ENCODE peak calls at places on chromosomes 11 and 22, in six cellular contexts. R, O, M, S, T and V are unnamed samples.

GRCh38 chr22:45008853-45009751 is 703 bp downstream of the PHF21B start:
- DNase-seq in R (no peak), S (no peak), M (no peak), O (no peak), T (peak), V (peak)

GRCh38 chr11:37504925-37505324 is 906.9 kb upstream of the RAG2 start:
- DNase-seq in S (peak), R (peak), O (peak), M (no peak), T (peak), V (no peak)

GRCh38 chr11:63613517-63614135 is 607 bp downstream of the PLAAT3 start:
- DNase-seq in M (no peak), T (no peak), O (no peak), R (no peak), S (peak), V (peak)

GRCh38 chr11:36594316-36594989 is at the start of gene IFTAP:
- DNase-seq in O (peak), S (peak), M (peak), T (peak), R (peak), V (peak)

GRCh38 chr11:107496011-107496410 is 38.4 kb upstream of the CWF19L2 start:
- DNase-seq in M (no peak), S (no peak), T (peak), R (peak), O (peak), V (no peak)

GRCh38 chr11:20913113-20913512 is 243.7 kb downstream of the NELL1 start:
- DNase-seq in M (no peak), S (no peak), O (no peak), T (no peak), R (no peak), V (no peak)

GRCh38 chr22:29633514-29634312 is 30.3 kb downstream of the NF2 start:
- DNase-seq in T (no peak), R (peak), S (no peak), M (no peak), O (no peak), V (no peak)

GRCh38 chr11:19084661-19085315 is 24.3 kb upstream of the MRGPRX2 start:
- DNase-seq in S (no peak), O (no peak), R (no peak), T (no peak), M (no peak), V (no peak)

GRCh38 chr11:40337118-40337517 is 1122.3 kb downstream of the LRRC4C start:
- DNase-seq in M (no peak), T (peak), O (peak), R (no peak), S (no peak), V (no peak)

GRCh38 chr22:36136988-36137387 is 23.6 kb downstream of the APOL3 start:
- DNase-seq in M (no peak), S (no peak), R (no peak), T (no peak), O (peak), V (no peak)

GRCh38 chr22:21771631-21771976 is 36.0 kb upstream of the YPEL1 start:
- DNase-seq in R (no peak), T (no peak), M (no peak), O (no peak), S (no peak), V (peak)

GRCh38 chr11:20374746-20375305 is 11.3 kb downstream of the HTATIP2 start:
- DNase-seq in O (no peak), T (peak), M (no peak), R (no peak), S (no peak), V (no peak)

GRCh38 chr11:64656797-64657196 is 65.8 kb downstream of the SLC22A12 start:
- DNase-seq in M (no peak), S (no peak), T (peak), R (no peak), O (no peak), V (no peak)

GRCh38 chr11:2944953-2945756 is 15.9 kb upstream of the PHLDA2 start:
- DNase-seq in S (no peak), O (peak), R (peak), T (peak), M (no peak), V (no peak)

GRCh38 chr11:119876841-119877240 is 147.8 kb upstream of the NECTIN1 start:
- DNase-seq in T (no peak), O (no peak), M (no peak), R (no peak), S (no peak), V (no peak)

GRCh38 chr11:70671083-70671482 is 272.8 kb downstream of the CTTN start:
- DNase-seq in O (no peak), S (no peak), T (no peak), M (no peak), R (no peak), V (no peak)

GRCh38 chr11:101169944-101170343 is 40.3 kb upstream of the PGR start:
- DNase-seq in S (no peak), R (no peak), M (no peak), O (no peak), T (no peak), V (no peak)

GRCh38 chr11:19872526-19873135 is 160.0 kb downstream of the NAV2 start:
- DNase-seq in R (no peak), S (no peak), O (no peak), T (no peak), M (no peak), V (no peak)

DNA sequence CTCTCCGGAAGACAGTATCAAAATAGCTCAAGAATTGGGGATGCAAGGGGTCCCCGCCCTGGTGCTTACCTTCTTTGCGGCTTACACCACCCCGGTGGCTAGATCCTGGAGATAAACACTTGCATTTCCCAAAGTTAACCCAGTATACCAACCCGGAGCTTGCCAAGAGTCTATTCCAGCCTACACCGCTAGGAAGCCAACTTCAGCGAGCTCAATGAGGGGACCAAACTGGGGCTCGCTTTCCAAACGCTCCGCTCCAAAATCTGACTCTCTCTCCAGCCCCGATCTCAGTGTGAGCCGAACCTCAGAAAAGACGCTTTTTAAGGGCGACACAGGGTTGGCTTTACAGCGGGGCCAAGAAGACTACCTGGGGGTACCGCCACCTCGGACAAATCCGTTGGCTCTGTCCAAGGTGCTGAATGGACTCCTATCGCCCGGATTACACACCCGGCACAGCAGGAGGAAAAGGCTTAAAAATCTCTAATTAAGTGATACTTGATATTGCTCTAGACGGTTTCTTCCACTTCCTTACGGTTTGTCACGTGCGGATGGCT is 20.1 kb upstream of the BDNF start:
- DNase-seq in O (peak), R (peak), T (peak), S (peak), M (no peak), V (peak)
- TF ChIP-seq CTCF in O (peak), R (peak), T (peak), S (no peak), M (no peak), V (no peak)

DNA sequence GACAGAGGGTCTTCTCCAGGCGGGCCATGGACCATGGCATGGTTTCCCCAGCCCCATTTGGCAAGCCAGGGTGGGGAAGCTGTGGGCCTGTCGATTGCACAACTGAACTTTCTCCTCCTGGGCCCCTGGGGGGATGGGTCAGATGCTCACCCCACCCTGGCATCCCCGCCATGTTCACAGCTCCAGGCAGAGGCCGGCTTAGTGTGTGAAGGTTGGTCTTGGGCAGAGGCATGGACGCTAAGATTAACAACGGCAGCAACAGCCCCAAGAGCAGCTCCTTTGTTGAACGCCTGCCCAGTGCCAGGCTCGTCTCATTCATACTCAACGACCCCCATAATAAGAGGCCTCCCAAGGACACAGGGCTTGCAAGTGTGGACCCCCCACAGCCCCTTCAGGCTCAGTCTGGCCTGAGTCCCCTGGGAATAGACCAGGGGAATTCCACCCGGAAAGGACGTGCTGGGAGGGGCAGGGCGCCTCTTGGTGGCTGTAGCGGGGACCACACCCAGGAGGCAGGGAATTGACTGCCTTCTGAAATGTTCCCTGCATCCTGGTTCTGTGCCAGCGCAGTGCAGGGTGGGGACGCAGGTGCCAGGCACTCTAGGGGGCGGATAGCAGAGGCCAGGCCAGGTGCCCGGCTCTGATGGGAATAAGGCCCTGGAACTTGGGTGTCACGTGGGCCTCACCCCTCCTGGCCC is 8.3 kb downstream of the TSPO start:
- DNase-seq in M (no peak), T (peak), O (no peak), S (peak), R (no peak), V (no peak)
- TF ChIP-seq CTCF in M (peak), T (peak), O (peak), S (peak), R (peak), V (peak)

DNA sequence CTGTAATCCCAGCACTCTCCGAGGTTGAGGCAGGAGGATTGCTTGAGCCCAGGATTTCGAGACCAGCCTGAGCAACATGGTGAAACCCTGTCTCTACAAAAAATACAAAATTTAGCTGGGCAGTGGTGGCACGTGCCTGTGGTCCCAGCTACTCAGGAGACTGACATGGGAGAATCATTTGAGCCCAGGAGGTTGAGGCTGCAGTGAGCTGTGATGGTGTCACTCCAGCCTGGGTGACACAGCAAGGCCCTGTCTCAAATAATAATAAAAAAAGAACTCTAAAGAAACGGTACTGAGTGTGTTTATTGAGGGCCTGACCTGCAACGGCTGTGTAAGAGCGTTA is 52.7 kb downstream of the PRDM10 start:
- DNase-seq in T (no peak), M (no peak), O (no peak), S (no peak), R (no peak), V (no peak)
- TF ChIP-seq CTCF in T (no peak), M (no peak), O (no peak), S (no peak), R (no peak), V (no peak)

GRCh38 chr11:90635145-90635544 is 412.3 kb upstream of the CHORDC1 start:
- DNase-seq in R (no peak), S (no peak), T (no peak), M (no peak), O (no peak), V (no peak)

GRCh38 chr11:90635886-90636285 is 413.0 kb upstream of the CHORDC1 start:
- DNase-seq in M (no peak), S (no peak), T (no peak), O (no peak), R (no peak), V (no peak)

DNA sequence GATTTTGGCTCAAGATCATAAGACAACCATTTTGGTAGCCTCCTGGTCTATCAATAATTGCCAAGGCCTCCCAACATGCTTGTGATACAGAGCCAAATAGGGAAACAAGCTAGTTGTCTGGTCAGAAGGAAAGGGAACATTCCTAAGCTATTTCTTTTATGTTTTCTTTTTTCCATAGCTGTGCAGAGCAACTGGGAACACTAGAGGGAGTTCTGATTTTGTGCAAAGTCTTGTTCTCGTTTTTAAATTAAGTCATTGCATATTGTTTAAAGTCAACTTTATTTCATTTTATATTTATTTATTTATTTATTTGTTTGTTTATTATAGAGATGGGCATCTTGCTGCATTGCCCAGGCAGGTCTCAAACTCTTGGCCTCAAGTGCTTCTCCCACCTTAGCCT is 416.8 kb upstream of the CHORDC1 start:
- DNase-seq in R (peak), O (no peak), M (no peak), T (peak), S (peak), V (no peak)
- TF ChIP-seq CTCF in R (peak), O (peak), M (no peak), T (peak), S (no peak), V (peak)

GRCh38 chr22:49154433-49154832 is 673.2 kb downstream of the BRD1 start:
- DNase-seq in R (no peak), M (no peak), O (no peak), T (no peak), S (no peak), V (no peak)

GRCh38 chr22:49157529-49158339 is 669.9 kb downstream of the BRD1 start:
- DNase-seq in S (no peak), R (no peak), M (no peak), T (no peak), O (no peak), V (no peak)

GRCh38 chr22:49155039-49155808 is 672.4 kb downstream of the BRD1 start:
- DNase-seq in T (no peak), S (no peak), R (no peak), O (no peak), M (no peak), V (no peak)

GRCh38 chr22:49156662-49157285 is 670.9 kb downstream of the BRD1 start:
- DNase-seq in R (peak), T (no peak), S (no peak), O (no peak), M (no peak), V (no peak)

GRCh38 chr22:49155809-49156580 is 671.7 kb downstream of the BRD1 start:
- DNase-seq in M (no peak), O (no peak), R (no peak), S (no peak), T (no peak), V (no peak)
- TF ChIP-seq CTCF in M (no peak), O (no peak), R (no peak), S (no peak), T (no peak), V (no peak)

DNA sequence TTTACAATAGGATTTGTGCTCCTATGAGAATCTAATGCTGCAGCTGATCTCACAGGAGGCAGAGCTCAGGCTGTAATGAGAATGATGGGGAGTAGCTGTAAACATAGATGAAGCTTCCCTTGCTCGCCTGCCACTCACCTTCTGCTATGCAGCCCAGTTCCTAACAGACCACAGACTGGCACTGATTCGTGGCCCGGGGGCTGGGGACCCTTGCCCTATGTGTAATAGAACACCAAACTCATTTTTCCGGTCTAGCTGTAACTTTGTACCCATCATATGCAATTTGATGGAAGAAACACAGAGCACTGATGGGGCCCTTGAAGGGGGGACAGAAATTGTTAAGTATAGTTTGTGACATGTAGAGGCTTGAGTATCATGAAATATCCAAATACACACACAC is 79.6 kb upstream of the OR5AK2 start:
- DNase-seq in R (no peak), S (no peak), O (no peak), T (no peak), M (no peak), V (no peak)
- TF ChIP-seq CTCF in R (no peak), S (no peak), O (no peak), T (no peak), M (no peak), V (no peak)

DNA sequence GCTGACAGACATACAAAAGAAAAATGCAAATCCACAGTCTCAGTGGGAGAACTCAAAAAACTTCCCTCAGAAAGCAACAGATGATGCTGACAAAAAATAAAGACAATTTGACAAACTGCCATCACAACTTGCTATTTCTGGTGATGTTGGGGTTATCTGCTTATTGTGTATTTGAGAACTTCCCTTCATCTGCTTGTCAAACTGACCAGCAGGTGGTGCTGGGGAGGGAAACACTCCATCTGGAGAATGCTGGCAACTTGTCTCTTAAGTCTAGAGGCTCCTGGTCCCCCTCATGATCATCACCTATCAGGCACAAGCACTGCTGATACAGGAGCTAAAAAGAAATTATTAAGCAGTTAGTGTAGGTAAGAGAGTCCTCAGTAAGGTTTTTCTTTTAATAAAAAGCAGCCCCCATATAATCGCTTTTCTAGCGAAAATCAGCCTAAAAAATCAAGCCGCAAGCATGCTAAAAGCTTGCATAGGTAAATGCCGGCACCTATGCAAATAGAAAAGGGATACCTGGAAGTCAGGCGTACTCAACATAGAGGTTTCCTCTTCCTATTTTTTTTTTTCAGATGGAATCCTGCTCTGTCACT is 9.8 kb upstream of the FAM111B start:
- DNase-seq in R (peak), M (peak), S (peak), O (peak), T (peak), V (no peak)
- TF ChIP-seq CTCF in R (peak), M (peak), S (peak), O (peak), T (peak), V (peak)

DNA sequence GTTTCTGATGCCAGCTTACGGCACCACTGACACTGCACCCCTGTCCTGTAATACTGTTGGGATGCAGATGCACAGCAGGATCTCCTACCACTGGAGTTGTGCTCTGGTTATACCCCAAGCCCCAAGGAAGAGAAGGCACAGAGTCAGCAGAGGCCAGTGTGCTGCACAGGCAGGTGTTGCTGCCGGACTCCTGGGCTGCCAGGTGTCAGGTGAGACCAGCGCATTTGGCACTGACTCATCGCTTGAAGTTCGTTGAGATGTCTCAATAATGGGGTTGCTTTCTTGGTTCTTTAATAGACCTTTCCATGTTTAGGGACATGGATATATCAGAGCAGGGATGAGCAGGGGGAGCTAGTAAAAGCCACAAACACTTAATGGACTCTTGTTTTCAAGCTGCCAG is 75.7 kb upstream of the TTC12 start:
- DNase-seq in T (no peak), R (no peak), O (no peak), S (no peak), M (no peak), V (no peak)
- TF ChIP-seq CTCF in T (no peak), R (no peak), O (no peak), S (no peak), M (no peak), V (no peak)

GRCh38 chr11:127492025-127492424 is 491.5 kb upstream of the KIRREL3 start:
- DNase-seq in T (no peak), S (no peak), R (no peak), O (no peak), M (no peak), V (no peak)

GRCh38 chr11:127490896-127491295 is 490.3 kb upstream of the KIRREL3 start:
- DNase-seq in R (no peak), M (no peak), T (no peak), O (no peak), S (no peak), V (no peak)

GRCh38 chr11:127491589-127491988 is 491.0 kb upstream of the KIRREL3 start:
- DNase-seq in M (no peak), O (no peak), T (no peak), S (no peak), R (no peak), V (no peak)

GRCh38 chr11:127496165-127496564 is 495.6 kb upstream of the KIRREL3 start:
- DNase-seq in T (no peak), S (no peak), R (no peak), M (no peak), O (no peak), V (no peak)

GRCh38 chr11:127493330-127493729 is 492.8 kb upstream of the KIRREL3 start:
- DNase-seq in R (peak), O (peak), T (peak), M (peak), S (no peak), V (no peak)
- TF ChIP-seq CTCF in R (no peak), O (peak), T (peak), M (peak), S (no peak), V (peak)

DNA sequence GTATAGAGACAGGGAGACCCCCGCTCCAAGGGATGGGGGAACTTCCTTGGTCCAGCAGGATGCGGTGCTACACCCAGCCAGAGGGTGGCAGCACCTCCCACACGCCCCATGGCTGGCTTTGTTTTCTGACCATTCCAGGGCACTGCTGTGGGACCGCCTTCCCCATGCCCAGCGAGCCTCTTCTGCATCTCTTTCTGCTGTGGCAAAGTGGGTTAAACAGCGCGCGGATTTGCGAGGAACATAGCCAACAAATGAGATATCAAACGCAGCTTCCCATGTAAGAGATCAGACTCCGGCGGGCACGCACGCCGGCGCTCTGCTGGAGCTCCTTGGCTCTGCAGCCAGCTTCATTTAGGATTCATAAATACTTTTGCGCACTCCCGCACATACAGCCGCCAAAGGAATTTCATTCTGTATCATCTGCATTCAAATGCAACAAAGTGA is 485.8 kb upstream of the CADM1 start:
- DNase-seq in R (no peak), O (no peak), S (no peak), M (no peak), T (no peak), V (peak)
- TF ChIP-seq CTCF in R (peak), O (peak), S (no peak), M (peak), T (peak), V (peak)